ENCODE peak calls at places on chromosomes 12 and 14, in six cellular contexts. One of them, this sample, is unnamed.
A peak's percentile ranks its signal among the peaks of the same experiment; 100 is the strongest.

GRCh38 chr12:110080410-110080809 is 32.1 kb upstream of the C12orf76 start:
- DNase-seq in HCT116: no peak
- DNase-seq in HepG2: no peak
- DNase-seq in GM12878: no peak
- DNase-seq in endothelial cell of umbilical vein: no peak
- DNase-seq in K562: no peak
- DNase-seq in this sample: no peak

GRCh38 chr14:52692248-52692962 is 3.0 kb downstream of the ERO1A start:
- DNase-seq in HCT116: no peak
- DNase-seq in HepG2: no peak
- DNase-seq in GM12878: no peak
- DNase-seq in endothelial cell of umbilical vein: no peak
- DNase-seq in K562: peak; percentile 35
- DNase-seq in this sample: no peak

GRCh38 chr12:56886319-56886718 is 47.9 kb downstream of the SDR9C7 start:
- DNase-seq in HCT116: no peak
- DNase-seq in HepG2: no peak
- DNase-seq in GM12878: no peak
- DNase-seq in endothelial cell of umbilical vein: no peak
- DNase-seq in K562: no peak
- DNase-seq in this sample: no peak

GRCh38 chr14:31435276-31435675 is 14.9 kb upstream of the HEATR5A start:
- DNase-seq in HCT116: no peak
- DNase-seq in HepG2: no peak
- DNase-seq in GM12878: no peak
- DNase-seq in endothelial cell of umbilical vein: no peak
- DNase-seq in K562: no peak
- DNase-seq in this sample: no peak

GRCh38 chr12:14308516-14308915 is 57.0 kb upstream of the ATF7IP start:
- DNase-seq in HCT116: no peak
- DNase-seq in HepG2: no peak
- DNase-seq in GM12878: no peak
- DNase-seq in endothelial cell of umbilical vein: no peak
- DNase-seq in K562: no peak
- DNase-seq in this sample: no peak

GRCh38 chr12:41983394-41983793 is 161.3 kb downstream of the GXYLT1 start:
- DNase-seq in HCT116: no peak
- DNase-seq in HepG2: no peak
- DNase-seq in GM12878: no peak
- DNase-seq in endothelial cell of umbilical vein: no peak
- DNase-seq in K562: no peak
- DNase-seq in this sample: no peak

GRCh38 chr12:101697930-101698781 is 716 bp downstream of the CHPT1 start:
- DNase-seq in HCT116: no peak
- DNase-seq in HepG2: peak; percentile 22
- DNase-seq in GM12878: no peak
- DNase-seq in endothelial cell of umbilical vein: peak; percentile 46
- DNase-seq in K562: peak; percentile 49
- DNase-seq in this sample: no peak

GRCh38 chr12:129893691-129894090 is 10.1 kb downstream of the TMEM132D start:
- DNase-seq in HCT116: no peak
- DNase-seq in HepG2: no peak
- DNase-seq in GM12878: no peak
- DNase-seq in endothelial cell of umbilical vein: no peak
- DNase-seq in K562: no peak
- DNase-seq in this sample: no peak

GRCh38 chr12:68479261-68479581 is 131.5 kb upstream of the RAP1B start:
- DNase-seq in HCT116: no peak
- DNase-seq in HepG2: no peak
- DNase-seq in GM12878: no peak
- DNase-seq in endothelial cell of umbilical vein: no peak
- DNase-seq in K562: no peak
- DNase-seq in this sample: no peak

GRCh38 chr14:105927661-105928060 is 401.3 kb downstream of the TMEM121 start:
- DNase-seq in HCT116: no peak
- DNase-seq in HepG2: no peak
- DNase-seq in GM12878: no peak
- DNase-seq in endothelial cell of umbilical vein: no peak
- DNase-seq in K562: no peak
- DNase-seq in this sample: no peak

GRCh38 chr12:59182191-59182590 is 261.9 kb upstream of the LRIG3 start:
- DNase-seq in HCT116: no peak
- DNase-seq in HepG2: no peak
- DNase-seq in GM12878: no peak
- DNase-seq in endothelial cell of umbilical vein: no peak
- DNase-seq in K562: no peak
- DNase-seq in this sample: no peak

GRCh38 chr12:55025508-55025907 is 5.7 kb downstream of the NEUROD4 start:
- DNase-seq in HCT116: no peak
- DNase-seq in HepG2: no peak
- DNase-seq in GM12878: no peak
- DNase-seq in endothelial cell of umbilical vein: no peak
- DNase-seq in K562: no peak
- DNase-seq in this sample: no peak

GRCh38 chr12:3543826-3544225 is 52.8 kb downstream of the PRMT8 start:
- DNase-seq in HCT116: no peak
- DNase-seq in HepG2: no peak
- DNase-seq in GM12878: no peak
- DNase-seq in endothelial cell of umbilical vein: no peak
- DNase-seq in K562: no peak
- DNase-seq in this sample: no peak

GRCh38 chr12:3542911-3543310 is 51.9 kb downstream of the PRMT8 start:
- DNase-seq in HCT116: no peak
- DNase-seq in HepG2: peak; percentile 43
- DNase-seq in GM12878: no peak
- DNase-seq in endothelial cell of umbilical vein: no peak
- DNase-seq in K562: no peak
- DNase-seq in this sample: no peak

GRCh38 chr12:3540387-3541320 is 49.7 kb downstream of the PRMT8 start:
- DNase-seq in HCT116: no peak
- DNase-seq in HepG2: no peak
- DNase-seq in GM12878: no peak
- DNase-seq in endothelial cell of umbilical vein: no peak
- DNase-seq in K562: no peak
- DNase-seq in this sample: no peak

GRCh38 chr12:3544296-3544965 is 53.4 kb downstream of the PRMT8 start:
- DNase-seq in HCT116: no peak
- DNase-seq in HepG2: peak; percentile 53
- DNase-seq in GM12878: no peak
- DNase-seq in endothelial cell of umbilical vein: no peak
- DNase-seq in K562: no peak
- DNase-seq in this sample: no peak

DNA sequence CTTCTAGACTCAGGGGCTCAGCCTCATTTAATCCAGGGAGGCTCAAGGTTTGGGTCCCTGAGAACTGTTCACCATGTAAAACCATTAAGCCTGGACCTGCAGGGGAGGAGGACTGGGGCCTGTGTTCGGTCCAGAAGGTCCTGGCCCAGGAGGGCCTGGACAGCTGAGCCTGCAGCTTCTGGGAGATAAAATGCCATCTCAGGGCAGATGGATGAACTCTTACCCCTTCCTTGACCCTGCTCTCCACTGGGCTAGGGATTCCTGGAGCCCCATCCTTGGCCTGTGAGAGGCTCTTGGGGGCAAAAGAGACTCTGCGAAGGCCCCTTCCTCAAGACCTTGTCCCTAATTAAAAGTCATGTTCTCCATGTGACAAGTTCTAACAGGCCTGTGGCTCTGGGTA is 51.2 kb downstream of the PRMT8 start:
- DNase-seq in HCT116: no peak
- DNase-seq in HepG2: no peak
- DNase-seq in GM12878: no peak
- DNase-seq in endothelial cell of umbilical vein: no peak
- DNase-seq in K562: no peak
- DNase-seq in this sample: no peak
- H3K4me3 ChIP-seq in HCT116: no peak overlapping the region
- H3K4me3 ChIP-seq in HepG2: no peak overlapping the region
- H3K4me3 ChIP-seq in GM12878: no peak overlapping the region
- H3K4me3 ChIP-seq in endothelial cell of umbilical vein: no peak overlapping the region
- H3K4me3 ChIP-seq in K562: no peak overlapping the region
- H3K4me3 ChIP-seq in this sample: no peak overlapping the region

GRCh38 chr14:104115691-104116543 is 22.5 kb upstream of the KIF26A start:
- DNase-seq in HCT116: no peak
- DNase-seq in HepG2: no peak
- DNase-seq in GM12878: no peak
- DNase-seq in endothelial cell of umbilical vein: no peak
- DNase-seq in K562: no peak
- DNase-seq in this sample: no peak

GRCh38 chr14:104117341-104118005 is 20.9 kb upstream of the KIF26A start:
- DNase-seq in HCT116: no peak
- DNase-seq in HepG2: no peak
- DNase-seq in GM12878: no peak
- DNase-seq in endothelial cell of umbilical vein: no peak
- DNase-seq in K562: no peak
- DNase-seq in this sample: no peak

GRCh38 chr14:104115131-104115600 is 23.2 kb upstream of the KIF26A start:
- DNase-seq in HCT116: no peak
- DNase-seq in HepG2: no peak
- DNase-seq in GM12878: no peak
- DNase-seq in endothelial cell of umbilical vein: no peak
- DNase-seq in K562: no peak
- DNase-seq in this sample: no peak

GRCh38 chr14:104118006-104118844 is 20.2 kb upstream of the KIF26A start:
- DNase-seq in HCT116: no peak
- DNase-seq in HepG2: no peak
- DNase-seq in GM12878: no peak
- DNase-seq in endothelial cell of umbilical vein: no peak
- DNase-seq in K562: no peak
- DNase-seq in this sample: no peak

GRCh38 chr14:104116544-104117340 is 21.6 kb upstream of the KIF26A start:
- DNase-seq in HCT116: peak; percentile 38
- DNase-seq in HepG2: no peak
- DNase-seq in GM12878: no peak
- DNase-seq in endothelial cell of umbilical vein: no peak
- DNase-seq in K562: no peak
- DNase-seq in this sample: no peak
- TF ChIP-seq EZH2 in HCT116: no peak
- TF ChIP-seq EZH2 in HepG2: no peak
- TF ChIP-seq EZH2 in GM12878: no peak
- TF ChIP-seq EZH2 in endothelial cell of umbilical vein: peak; percentile 62
- TF ChIP-seq EZH2 in K562: no peak
- TF ChIP-seq EZH2 in this sample: no peak

DNA sequence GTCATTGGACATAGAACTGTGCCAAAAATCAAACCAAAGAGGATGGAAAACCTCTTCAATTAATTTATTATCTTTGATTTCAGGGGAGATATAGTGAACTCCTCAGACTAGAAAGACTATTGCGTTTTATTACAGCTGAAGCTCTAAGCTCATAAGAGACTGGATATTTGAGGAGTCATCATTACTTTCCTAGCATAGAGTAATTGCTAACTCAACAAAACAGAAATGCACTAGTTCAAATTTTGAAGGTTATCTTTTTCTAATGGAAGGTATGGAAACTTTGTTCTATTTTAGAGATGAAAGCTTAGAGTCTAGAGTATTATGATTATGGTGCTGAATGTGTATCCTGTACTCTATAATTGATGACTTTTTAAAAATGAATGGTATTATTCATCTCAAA is 5.3 kb upstream of the BEST3 start:
- DNase-seq in HCT116: no peak
- DNase-seq in HepG2: no peak
- DNase-seq in GM12878: no peak
- DNase-seq in endothelial cell of umbilical vein: no peak
- DNase-seq in K562: no peak
- DNase-seq in this sample: no peak
- TF ChIP-seq POLR2AphosphoS5 in HCT116: no peak
- TF ChIP-seq POLR2AphosphoS5 in HepG2: no peak
- TF ChIP-seq POLR2AphosphoS5 in GM12878: no peak
- TF ChIP-seq POLR2AphosphoS5 in endothelial cell of umbilical vein: no peak
- TF ChIP-seq POLR2AphosphoS5 in K562: no peak
- TF ChIP-seq POLR2AphosphoS5 in this sample: no peak

GRCh38 chr14:32574269-32574668 is 245.2 kb downstream of the AKAP6 start:
- DNase-seq in HCT116: no peak
- DNase-seq in HepG2: no peak
- DNase-seq in GM12878: no peak
- DNase-seq in endothelial cell of umbilical vein: no peak
- DNase-seq in K562: no peak
- DNase-seq in this sample: no peak

GRCh38 chr14:32571995-32572866 is 243.1 kb downstream of the AKAP6 start:
- DNase-seq in HCT116: no peak
- DNase-seq in HepG2: no peak
- DNase-seq in GM12878: no peak
- DNase-seq in endothelial cell of umbilical vein: no peak
- DNase-seq in K562: no peak
- DNase-seq in this sample: no peak

GRCh38 chr14:32576088-32576795 is 247.1 kb downstream of the AKAP6 start:
- DNase-seq in HCT116: peak; percentile 42
- DNase-seq in HepG2: peak; percentile 73
- DNase-seq in GM12878: no peak
- DNase-seq in endothelial cell of umbilical vein: peak; percentile 57
- DNase-seq in K562: peak; percentile 48
- DNase-seq in this sample: no peak

GRCh38 chr14:32571551-32571950 is 242.5 kb downstream of the AKAP6 start:
- DNase-seq in HCT116: no peak
- DNase-seq in HepG2: no peak
- DNase-seq in GM12878: no peak
- DNase-seq in endothelial cell of umbilical vein: no peak
- DNase-seq in K562: no peak
- DNase-seq in this sample: no peak

DNA sequence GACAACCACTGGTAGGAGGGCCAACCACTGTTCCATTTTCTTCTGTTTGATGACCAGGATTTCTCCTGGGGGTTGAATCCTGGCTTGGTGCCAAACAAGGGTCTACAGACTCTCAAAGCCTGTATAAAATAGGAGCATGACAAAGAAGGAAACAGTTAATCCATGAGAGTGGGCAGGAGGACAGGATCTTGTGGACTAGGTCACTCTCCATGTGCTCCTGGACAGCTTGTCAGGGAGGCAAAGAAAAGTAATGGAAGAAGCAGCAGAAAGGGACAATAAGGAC is 243.7 kb downstream of the AKAP6 start:
- DNase-seq in HCT116: no peak
- DNase-seq in HepG2: no peak
- DNase-seq in GM12878: no peak
- DNase-seq in endothelial cell of umbilical vein: no peak
- DNase-seq in K562: no peak
- DNase-seq in this sample: no peak
- H3K4me3 ChIP-seq in HCT116: no peak overlapping the region
- H3K4me3 ChIP-seq in HepG2: no peak overlapping the region
- H3K4me3 ChIP-seq in GM12878: no peak overlapping the region
- H3K4me3 ChIP-seq in endothelial cell of umbilical vein: no peak overlapping the region
- H3K4me3 ChIP-seq in K562: no peak overlapping the region
- H3K4me3 ChIP-seq in this sample: no peak overlapping the region

This sample was measured in SK-N-MC.